ENCODE peak calls at places on chromosomes 7 and 10, in six cellular contexts. One of them, this sample, is unnamed.

GRCh38 chr10:43980313-43980712 is 331.6 kb upstream of the ZNF32 start:
- DNase-seq in prostate gland: no peak
- DNase-seq in left ventricle myocardium inferior: no peak
- DNase-seq in CD4-positive, CD25-positive, alpha-beta regulatory T cell: no peak
- DNase-seq in cardiac fibroblast: no peak
- DNase-seq in BJ: no peak
- DNase-seq in this sample: no peak

GRCh38 chr10:21161647-21162046 is 264.5 kb upstream of the NEBL start:
- DNase-seq in CD4-positive, CD25-positive, alpha-beta regulatory T cell: no peak
- DNase-seq in left ventricle myocardium inferior: no peak
- DNase-seq in cardiac fibroblast: no peak
- DNase-seq in BJ: no peak
- DNase-seq in prostate gland: no peak
- DNase-seq in this sample: no peak

GRCh38 chr10:116765549-116766162 is 23.3 kb upstream of the HSPA12A start:
- DNase-seq in CD4-positive, CD25-positive, alpha-beta regulatory T cell: no peak
- DNase-seq in cardiac fibroblast: no peak
- DNase-seq in prostate gland: no peak
- DNase-seq in left ventricle myocardium inferior: no peak
- DNase-seq in BJ: no peak
- DNase-seq in this sample: peak

GRCh38 chr7:132569884-132570614 is 6.2 kb downstream of the PLXNA4 start:
- DNase-seq in cardiac fibroblast: no peak
- DNase-seq in left ventricle myocardium inferior: no peak
- DNase-seq in prostate gland: no peak
- DNase-seq in BJ: no peak
- DNase-seq in CD4-positive, CD25-positive, alpha-beta regulatory T cell: no peak
- DNase-seq in this sample: no peak

GRCh38 chr7:92625617-92626016 is 35.4 kb upstream of the FAM133B start:
- DNase-seq in left ventricle myocardium inferior: no peak
- DNase-seq in cardiac fibroblast: no peak
- DNase-seq in CD4-positive, CD25-positive, alpha-beta regulatory T cell: no peak
- DNase-seq in BJ: no peak
- DNase-seq in prostate gland: no peak
- DNase-seq in this sample: no peak

GRCh38 chr10:92965314-92965713 is 95.3 kb upstream of the CYP26C1 start:
- DNase-seq in prostate gland: no peak
- DNase-seq in CD4-positive, CD25-positive, alpha-beta regulatory T cell: no peak
- DNase-seq in BJ: no peak
- DNase-seq in cardiac fibroblast: peak
- DNase-seq in left ventricle myocardium inferior: no peak
- DNase-seq in this sample: no peak

GRCh38 chr10:349081-349480 is 213.8 kb downstream of the ZMYND11 start:
- DNase-seq in BJ: no peak
- DNase-seq in left ventricle myocardium inferior: no peak
- DNase-seq in prostate gland: no peak
- DNase-seq in cardiac fibroblast: no peak
- DNase-seq in CD4-positive, CD25-positive, alpha-beta regulatory T cell: no peak
- DNase-seq in this sample: no peak

GRCh38 chr10:71210031-71210871 is 2.1 kb upstream of the UNC5B start:
- DNase-seq in left ventricle myocardium inferior: no peak
- DNase-seq in BJ: no peak
- DNase-seq in CD4-positive, CD25-positive, alpha-beta regulatory T cell: no peak
- DNase-seq in prostate gland: no peak
- DNase-seq in cardiac fibroblast: no peak
- DNase-seq in this sample: no peak

GRCh38 chr10:38112159-38112558 is 18.0 kb downstream of the ZNF37A start:
- DNase-seq in BJ: no peak
- DNase-seq in prostate gland: no peak
- DNase-seq in CD4-positive, CD25-positive, alpha-beta regulatory T cell: no peak
- DNase-seq in cardiac fibroblast: no peak
- DNase-seq in left ventricle myocardium inferior: no peak
- DNase-seq in this sample: no peak

GRCh38 chr10:19209319-19209718 is 160.7 kb downstream of the MALRD1 start:
- DNase-seq in cardiac fibroblast: no peak
- DNase-seq in left ventricle myocardium inferior: no peak
- DNase-seq in BJ: no peak
- DNase-seq in CD4-positive, CD25-positive, alpha-beta regulatory T cell: no peak
- DNase-seq in prostate gland: no peak
- DNase-seq in this sample: no peak

GRCh38 chr7:134764365-134764764 is 15.1 kb upstream of the CALD1 start:
- DNase-seq in cardiac fibroblast: no peak
- DNase-seq in left ventricle myocardium inferior: no peak
- DNase-seq in CD4-positive, CD25-positive, alpha-beta regulatory T cell: no peak
- DNase-seq in BJ: no peak
- DNase-seq in prostate gland: no peak
- DNase-seq in this sample: no peak

GRCh38 chr7:70630647-70631457 is 501.1 kb upstream of the GALNT17 start:
- DNase-seq in BJ: no peak
- DNase-seq in left ventricle myocardium inferior: peak
- DNase-seq in CD4-positive, CD25-positive, alpha-beta regulatory T cell: no peak
- DNase-seq in cardiac fibroblast: peak
- DNase-seq in prostate gland: no peak
- DNase-seq in this sample: peak

GRCh38 chr7:158442260-158442659 is 145.4 kb downstream of the PTPRN2 start:
- DNase-seq in CD4-positive, CD25-positive, alpha-beta regulatory T cell: no peak
- DNase-seq in left ventricle myocardium inferior: no peak
- DNase-seq in BJ: no peak
- DNase-seq in prostate gland: no peak
- DNase-seq in cardiac fibroblast: no peak
- DNase-seq in this sample: no peak

GRCh38 chr10:69145864-69146263 is 21.9 kb downstream of the VPS26A start:
- DNase-seq in left ventricle myocardium inferior: no peak
- DNase-seq in BJ: no peak
- DNase-seq in CD4-positive, CD25-positive, alpha-beta regulatory T cell: no peak
- DNase-seq in prostate gland: no peak
- DNase-seq in cardiac fibroblast: no peak
- DNase-seq in this sample: no peak

GRCh38 chr10:64873959-64874358 is 1352.8 kb downstream of the REEP3 start:
- DNase-seq in left ventricle myocardium inferior: no peak
- DNase-seq in cardiac fibroblast: peak
- DNase-seq in CD4-positive, CD25-positive, alpha-beta regulatory T cell: no peak
- DNase-seq in prostate gland: no peak
- DNase-seq in BJ: no peak
- DNase-seq in this sample: no peak

GRCh38 chr10:94496010-94496409 is 49.6 kb upstream of the HELLS start:
- DNase-seq in prostate gland: no peak
- DNase-seq in cardiac fibroblast: no peak
- DNase-seq in left ventricle myocardium inferior: no peak
- DNase-seq in CD4-positive, CD25-positive, alpha-beta regulatory T cell: no peak
- DNase-seq in BJ: no peak
- DNase-seq in this sample: no peak

GRCh38 chr7:46871516-46871915 is 710.4 kb downstream of the TNS3 start:
- DNase-seq in cardiac fibroblast: no peak
- DNase-seq in left ventricle myocardium inferior: no peak
- DNase-seq in BJ: no peak
- DNase-seq in prostate gland: no peak
- DNase-seq in CD4-positive, CD25-positive, alpha-beta regulatory T cell: no peak
- DNase-seq in this sample: no peak

GRCh38 chr7:12685550-12685949 is 1.9 kb upstream of the ARL4A start:
- DNase-seq in BJ: no peak
- DNase-seq in CD4-positive, CD25-positive, alpha-beta regulatory T cell: peak
- DNase-seq in prostate gland: no peak
- DNase-seq in left ventricle myocardium inferior: no peak
- DNase-seq in cardiac fibroblast: peak
- DNase-seq in this sample: peak

GRCh38 chr7:77439572-77439971 is 23.4 kb upstream of the GSAP start:
- DNase-seq in cardiac fibroblast: peak
- DNase-seq in BJ: no peak
- DNase-seq in CD4-positive, CD25-positive, alpha-beta regulatory T cell: no peak
- DNase-seq in prostate gland: peak
- DNase-seq in left ventricle myocardium inferior: peak
- DNase-seq in this sample: peak

GRCh38 chr7:129466796-129467195 is 32.6 kb downstream of the STRIP2 start:
- DNase-seq in cardiac fibroblast: no peak
- DNase-seq in BJ: no peak
- DNase-seq in CD4-positive, CD25-positive, alpha-beta regulatory T cell: no peak
- DNase-seq in left ventricle myocardium inferior: no peak
- DNase-seq in prostate gland: no peak
- DNase-seq in this sample: no peak

GRCh38 chr10:13885238-13885990 is 298.6 kb downstream of the PRPF18 start:
- DNase-seq in prostate gland: no peak
- DNase-seq in cardiac fibroblast: no peak
- DNase-seq in left ventricle myocardium inferior: no peak
- DNase-seq in BJ: no peak
- DNase-seq in CD4-positive, CD25-positive, alpha-beta regulatory T cell: no peak
- DNase-seq in this sample: no peak

GRCh38 chr7:84469034-84469433 is 274.4 kb upstream of the SEMA3A start:
- DNase-seq in prostate gland: no peak
- DNase-seq in CD4-positive, CD25-positive, alpha-beta regulatory T cell: no peak
- DNase-seq in left ventricle myocardium inferior: no peak
- DNase-seq in BJ: no peak
- DNase-seq in cardiac fibroblast: peak
- DNase-seq in this sample: no peak

GRCh38 chr10:47415520-47416304 is 31.6 kb upstream of the ZNF488 start:
- DNase-seq in BJ: no peak
- DNase-seq in cardiac fibroblast: no peak
- DNase-seq in left ventricle myocardium inferior: no peak
- DNase-seq in CD4-positive, CD25-positive, alpha-beta regulatory T cell: no peak
- DNase-seq in prostate gland: no peak
- DNase-seq in this sample: no peak

GRCh38 chr7:156628562-156628961 is 12.0 kb upstream of the RNF32 start:
- DNase-seq in BJ: no peak
- DNase-seq in left ventricle myocardium inferior: no peak
- DNase-seq in CD4-positive, CD25-positive, alpha-beta regulatory T cell: no peak
- DNase-seq in cardiac fibroblast: no peak
- DNase-seq in prostate gland: no peak
- DNase-seq in this sample: no peak

GRCh38 chr7:88226886-88227516 is 7.2 kb upstream of the SRI start:
- DNase-seq in BJ: no peak
- DNase-seq in left ventricle myocardium inferior: no peak
- DNase-seq in CD4-positive, CD25-positive, alpha-beta regulatory T cell: no peak
- DNase-seq in cardiac fibroblast: peak
- DNase-seq in prostate gland: no peak
- DNase-seq in this sample: no peak

GRCh38 chr7:73828107-73828803 is 2.5 kb upstream of the CLDN4 start:
- DNase-seq in prostate gland: peak
- DNase-seq in BJ: no peak
- DNase-seq in cardiac fibroblast: peak
- DNase-seq in CD4-positive, CD25-positive, alpha-beta regulatory T cell: no peak
- DNase-seq in left ventricle myocardium inferior: no peak
- DNase-seq in this sample: peak

GRCh38 chr7:84191842-84192241 is 2.7 kb downstream of the SEMA3A start:
- DNase-seq in CD4-positive, CD25-positive, alpha-beta regulatory T cell: no peak
- DNase-seq in left ventricle myocardium inferior: no peak
- DNase-seq in BJ: no peak
- DNase-seq in prostate gland: no peak
- DNase-seq in cardiac fibroblast: peak
- DNase-seq in this sample: no peak

GRCh38 chr10:25811141-25811685 is 122.8 kb upstream of the MYO3A start:
- DNase-seq in prostate gland: no peak
- DNase-seq in cardiac fibroblast: peak
- DNase-seq in CD4-positive, CD25-positive, alpha-beta regulatory T cell: no peak
- DNase-seq in left ventricle myocardium inferior: no peak
- DNase-seq in BJ: no peak
- DNase-seq in this sample: no peak

GRCh38 chr10:119596537-119597404 is at the start of gene TIAL1:
- DNase-seq in cardiac fibroblast: peak
- DNase-seq in left ventricle myocardium inferior: peak
- DNase-seq in BJ: peak
- DNase-seq in prostate gland: peak
- DNase-seq in CD4-positive, CD25-positive, alpha-beta regulatory T cell: peak
- DNase-seq in this sample: peak

GRCh38 chr7:567305-567883 is 47.7 kb upstream of the PDGFA start:
- DNase-seq in left ventricle myocardium inferior: no peak
- DNase-seq in BJ: no peak
- DNase-seq in prostate gland: no peak
- DNase-seq in CD4-positive, CD25-positive, alpha-beta regulatory T cell: no peak
- DNase-seq in cardiac fibroblast: no peak
- DNase-seq in this sample: no peak

GRCh38 chr7:74040791-74041520 is 13.0 kb downstream of the ELN start:
- DNase-seq in cardiac fibroblast: no peak
- DNase-seq in CD4-positive, CD25-positive, alpha-beta regulatory T cell: no peak
- DNase-seq in prostate gland: no peak
- DNase-seq in left ventricle myocardium inferior: no peak
- DNase-seq in BJ: no peak
- DNase-seq in this sample: no peak

GRCh38 chr7:29873644-29874294 is 67.5 kb downstream of the WIPF3 start:
- DNase-seq in prostate gland: no peak
- DNase-seq in left ventricle myocardium inferior: no peak
- DNase-seq in cardiac fibroblast: no peak
- DNase-seq in BJ: no peak
- DNase-seq in CD4-positive, CD25-positive, alpha-beta regulatory T cell: no peak
- DNase-seq in this sample: no peak
- H3K4me3 ChIP-seq in prostate gland: no peak
- H3K4me3 ChIP-seq in left ventricle myocardium inferior: no peak
- H3K4me3 ChIP-seq in cardiac fibroblast: no peak
- H3K4me3 ChIP-seq in BJ: no peak
- H3K4me3 ChIP-seq in CD4-positive, CD25-positive, alpha-beta regulatory T cell: no peak
- H3K4me3 ChIP-seq in this sample: no peak

DNA sequence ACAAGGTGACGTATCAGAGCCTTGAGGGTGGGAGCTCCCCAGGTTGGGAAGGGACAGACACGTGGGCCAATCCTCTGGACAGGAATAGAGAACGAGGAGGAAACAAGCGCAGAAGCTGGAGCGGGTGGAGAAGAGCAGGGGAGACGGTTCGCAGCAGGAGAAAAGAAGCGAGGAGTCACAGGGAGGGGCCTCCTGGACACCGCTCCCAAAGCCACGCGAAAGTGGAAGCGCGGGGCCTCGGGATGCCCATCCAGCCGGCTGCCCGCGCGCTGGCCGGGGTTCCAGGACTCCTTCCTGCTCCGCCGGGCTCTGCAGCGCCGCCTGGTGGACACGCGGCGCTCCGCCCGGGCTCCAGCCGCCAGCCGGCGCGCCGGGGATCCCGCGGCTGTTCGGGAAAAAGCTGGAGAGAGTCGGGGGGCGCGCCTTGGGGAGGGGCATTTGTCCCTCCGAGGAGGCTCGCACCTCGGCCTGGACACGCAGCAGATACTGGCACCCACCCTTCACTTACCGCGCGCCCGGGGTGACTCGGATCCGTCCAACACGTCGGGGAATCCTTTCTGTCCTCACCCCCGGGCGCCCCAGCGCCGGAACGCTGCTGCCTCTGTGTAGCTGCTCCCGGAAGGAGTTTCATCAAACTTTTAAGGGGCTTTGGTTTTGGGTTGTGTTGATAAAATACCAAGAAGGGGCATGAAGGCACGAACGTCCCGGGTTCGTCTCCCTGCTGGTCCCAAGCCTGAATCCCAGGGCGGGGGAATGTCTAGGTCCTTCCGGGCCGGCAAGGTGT is 6.2 kb downstream of the ZNF503 start:
- DNase-seq in BJ: no peak
- DNase-seq in CD4-positive, CD25-positive, alpha-beta regulatory T cell: no peak
- DNase-seq in left ventricle myocardium inferior: peak
- DNase-seq in cardiac fibroblast: peak
- DNase-seq in prostate gland: peak
- DNase-seq in this sample: no peak
- H3K4me3 ChIP-seq in BJ: no peak
- H3K4me3 ChIP-seq in CD4-positive, CD25-positive, alpha-beta regulatory T cell: no peak
- H3K4me3 ChIP-seq in left ventricle myocardium inferior: peak
- H3K4me3 ChIP-seq in cardiac fibroblast: no peak
- H3K4me3 ChIP-seq in prostate gland: peak
- H3K4me3 ChIP-seq in this sample: no peak

GRCh38 chr7:101402081-101402779 is 39.6 kb downstream of the COL26A1 start:
- DNase-seq in prostate gland: peak
- DNase-seq in left ventricle myocardium inferior: no peak
- DNase-seq in BJ: peak
- DNase-seq in CD4-positive, CD25-positive, alpha-beta regulatory T cell: no peak
- DNase-seq in cardiac fibroblast: peak
- DNase-seq in this sample: no peak
- H3K4me3 ChIP-seq in prostate gland: no peak
- H3K4me3 ChIP-seq in left ventricle myocardium inferior: no peak
- H3K4me3 ChIP-seq in BJ: no peak
- H3K4me3 ChIP-seq in CD4-positive, CD25-positive, alpha-beta regulatory T cell: no peak
- H3K4me3 ChIP-seq in cardiac fibroblast: no peak
- H3K4me3 ChIP-seq in this sample: no peak

GRCh38 chr10:102400061-102400460 is 4.6 kb downstream of the NFKB2 start:
- DNase-seq in BJ: no peak
- DNase-seq in CD4-positive, CD25-positive, alpha-beta regulatory T cell: no peak
- DNase-seq in cardiac fibroblast: no peak
- DNase-seq in left ventricle myocardium inferior: no peak
- DNase-seq in prostate gland: no peak
- DNase-seq in this sample: no peak
- H3K4me3 ChIP-seq in BJ: no peak
- H3K4me3 ChIP-seq in CD4-positive, CD25-positive, alpha-beta regulatory T cell: no peak
- H3K4me3 ChIP-seq in cardiac fibroblast: peak
- H3K4me3 ChIP-seq in left ventricle myocardium inferior: peak
- H3K4me3 ChIP-seq in prostate gland: no peak
- H3K4me3 ChIP-seq in this sample: no peak

This sample was measured in WERI-Rb-1.